ENCODE peak calls at places on chromosomes 1 and 21, in six cellular contexts. One of them, this sample, is unnamed.

GRCh38 chr21:34830386-34831140 is 161.8 kb downstream of the CLIC6 start:
- DNase-seq in mesendoderm: no peak
- DNase-seq in GM12878: no peak
- DNase-seq in neuronal stem cell: no peak
- DNase-seq in kidney: no peak
- DNase-seq in HCT116: no peak
- DNase-seq in this sample: no peak

GRCh38 chr1:31639543-31639942 is 5.1 kb downstream of the PEF1 start:
- DNase-seq in neuronal stem cell: no peak
- DNase-seq in GM12878: no peak
- DNase-seq in kidney: no peak
- DNase-seq in HCT116: no peak
- DNase-seq in mesendoderm: no peak
- DNase-seq in this sample: no peak

GRCh38 chr1:165842363-165843129 is 15.1 kb downstream of the UCK2 start:
- DNase-seq in neuronal stem cell: no peak
- DNase-seq in mesendoderm: peak; percentile 91
- DNase-seq in kidney: no peak
- DNase-seq in GM12878: no peak
- DNase-seq in HCT116: no peak
- DNase-seq in this sample: no peak

GRCh38 chr1:107637101-107637500 is 327.9 kb downstream of the VAV3 start:
- DNase-seq in neuronal stem cell: no peak
- DNase-seq in HCT116: no peak
- DNase-seq in kidney: no peak
- DNase-seq in GM12878: no peak
- DNase-seq in mesendoderm: no peak
- DNase-seq in this sample: no peak

GRCh38 chr1:203268901-203269653 is 36.2 kb upstream of the BTG2 start:
- DNase-seq in kidney: no peak
- DNase-seq in mesendoderm: peak; percentile 87
- DNase-seq in GM12878: no peak
- DNase-seq in neuronal stem cell: peak; percentile 83
- DNase-seq in HCT116: peak; percentile 64
- DNase-seq in this sample: no peak

GRCh38 chr1:240595476-240595875 is 16.5 kb downstream of the GREM2 start:
- DNase-seq in neuronal stem cell: no peak
- DNase-seq in GM12878: no peak
- DNase-seq in kidney: no peak
- DNase-seq in HCT116: no peak
- DNase-seq in mesendoderm: no peak
- DNase-seq in this sample: no peak

GRCh38 chr21:16372546-16372945 is 642.8 kb downstream of the USP25 start:
- DNase-seq in HCT116: no peak
- DNase-seq in neuronal stem cell: no peak
- DNase-seq in kidney: no peak
- DNase-seq in GM12878: no peak
- DNase-seq in mesendoderm: no peak
- DNase-seq in this sample: no peak

GRCh38 chr1:109926662-109927300 is 16.1 kb downstream of the CSF1 start:
- DNase-seq in HCT116: no peak
- DNase-seq in GM12878: no peak
- DNase-seq in mesendoderm: no peak
- DNase-seq in neuronal stem cell: no peak
- DNase-seq in kidney: no peak
- DNase-seq in this sample: no peak

GRCh38 chr1:245721488-245721887 is 566.7 kb downstream of the KIF26B start:
- DNase-seq in mesendoderm: no peak
- DNase-seq in neuronal stem cell: no peak
- DNase-seq in HCT116: no peak
- DNase-seq in kidney: no peak
- DNase-seq in GM12878: no peak
- DNase-seq in this sample: no peak

GRCh38 chr1:57824535-57824934 is 400.7 kb upstream of the DAB1 start:
- DNase-seq in GM12878: no peak
- DNase-seq in kidney: no peak
- DNase-seq in mesendoderm: no peak
- DNase-seq in neuronal stem cell: no peak
- DNase-seq in HCT116: no peak
- DNase-seq in this sample: no peak

GRCh38 chr21:37531402-37532042 is 164.9 kb downstream of the DYRK1A start:
- DNase-seq in GM12878: no peak
- DNase-seq in mesendoderm: no peak
- DNase-seq in neuronal stem cell: no peak
- DNase-seq in kidney: peak; percentile 79
- DNase-seq in HCT116: no peak
- DNase-seq in this sample: no peak

GRCh38 chr1:113325039-113325438 is 65.3 kb upstream of the MAGI3 start:
- DNase-seq in neuronal stem cell: no peak
- DNase-seq in kidney: no peak
- DNase-seq in mesendoderm: peak; percentile 29
- DNase-seq in HCT116: peak; percentile 56
- DNase-seq in GM12878: no peak
- DNase-seq in this sample: no peak

GRCh38 chr21:44697811-44698734 is 1.1 kb downstream of the KRTAP10-12 start:
- DNase-seq in HCT116: no peak
- DNase-seq in mesendoderm: peak; percentile 87
- DNase-seq in kidney: peak; percentile 74
- DNase-seq in GM12878: no peak
- DNase-seq in neuronal stem cell: no peak
- DNase-seq in this sample: no peak

GRCh38 chr1:101993703-101994102 is 3.0 kb downstream of the OLFM3 start:
- DNase-seq in GM12878: no peak
- DNase-seq in mesendoderm: peak; percentile 13
- DNase-seq in neuronal stem cell: no peak
- DNase-seq in HCT116: no peak
- DNase-seq in kidney: no peak
- DNase-seq in this sample: no peak

GRCh38 chr1:214901718-214902117 is 180.8 kb upstream of the KCNK2 start:
- DNase-seq in HCT116: no peak
- DNase-seq in GM12878: no peak
- DNase-seq in kidney: no peak
- DNase-seq in mesendoderm: no peak
- DNase-seq in neuronal stem cell: no peak
- DNase-seq in this sample: peak; percentile 55

GRCh38 chr1:246631426-246631825 is 65.2 kb downstream of the CNST start:
- DNase-seq in GM12878: no peak
- DNase-seq in neuronal stem cell: no peak
- DNase-seq in HCT116: no peak
- DNase-seq in kidney: no peak
- DNase-seq in mesendoderm: no peak
- DNase-seq in this sample: no peak

DNA sequence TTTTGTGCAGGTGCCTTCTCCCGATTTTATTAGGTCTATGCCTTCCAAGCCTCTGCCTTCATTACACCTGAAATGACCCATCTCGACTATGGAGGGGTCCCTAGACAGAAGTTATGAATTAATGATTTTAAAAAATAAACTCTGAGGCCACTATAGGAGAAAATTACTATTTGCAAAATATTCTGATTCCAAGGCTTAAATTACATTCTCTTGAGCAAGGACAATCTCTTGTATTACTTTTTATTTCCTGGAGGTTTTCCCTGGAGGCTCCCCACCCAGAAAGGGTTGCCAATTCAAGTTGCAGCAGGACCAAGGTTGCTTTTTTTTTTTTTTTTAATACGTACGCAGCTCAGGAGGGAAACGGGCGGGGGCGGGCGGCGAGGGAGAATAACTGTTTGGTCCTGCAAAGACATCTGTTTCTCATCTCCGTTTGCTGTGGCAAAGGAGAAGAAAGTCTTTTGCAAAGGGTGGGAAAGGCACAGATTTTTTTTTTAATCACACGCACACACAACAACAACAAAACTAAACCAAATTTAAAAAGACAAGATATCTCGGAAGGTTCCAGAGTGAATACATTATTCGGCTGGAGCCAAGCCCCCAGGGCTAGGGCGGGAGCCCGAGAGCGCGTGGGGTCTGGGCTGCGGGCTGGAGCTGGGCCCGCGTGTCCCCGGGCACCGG is 611 bp upstream of the SERTAD4 start:
- DNase-seq in kidney: no peak
- DNase-seq in neuronal stem cell: no peak
- DNase-seq in mesendoderm: peak; percentile 31
- DNase-seq in HCT116: no peak
- DNase-seq in GM12878: no peak
- DNase-seq in this sample: no peak
- H3K4me3 ChIP-seq in kidney: peak overlapping the region; percentile 43
- H3K4me3 ChIP-seq in neuronal stem cell: peak overlapping the region; percentile 52
- H3K4me3 ChIP-seq in mesendoderm: peak overlapping the region; percentile 35
- H3K4me3 ChIP-seq in HCT116: peak overlapping the region; percentile 57
- H3K4me3 ChIP-seq in GM12878: no peak overlapping the region
- H3K4me3 ChIP-seq in this sample: peak overlapping the region; percentile 66

GRCh38 chr1:169161512-169162194 is 55.2 kb downstream of the ATP1B1 start:
- DNase-seq in mesendoderm: no peak
- DNase-seq in neuronal stem cell: no peak
- DNase-seq in kidney: no peak
- DNase-seq in HCT116: peak; percentile 19
- DNase-seq in GM12878: peak; percentile 34
- DNase-seq in this sample: no peak
- H3K9ac ChIP-seq in mesendoderm: no peak overlapping the region
- H3K9ac ChIP-seq in neuronal stem cell: no peak overlapping the region
- H3K9ac ChIP-seq in kidney: no peak overlapping the region
- H3K9ac ChIP-seq in HCT116: no peak overlapping the region
- H3K9ac ChIP-seq in GM12878: no peak overlapping the region
- H3K9ac ChIP-seq in this sample: no peak overlapping the region

DNA sequence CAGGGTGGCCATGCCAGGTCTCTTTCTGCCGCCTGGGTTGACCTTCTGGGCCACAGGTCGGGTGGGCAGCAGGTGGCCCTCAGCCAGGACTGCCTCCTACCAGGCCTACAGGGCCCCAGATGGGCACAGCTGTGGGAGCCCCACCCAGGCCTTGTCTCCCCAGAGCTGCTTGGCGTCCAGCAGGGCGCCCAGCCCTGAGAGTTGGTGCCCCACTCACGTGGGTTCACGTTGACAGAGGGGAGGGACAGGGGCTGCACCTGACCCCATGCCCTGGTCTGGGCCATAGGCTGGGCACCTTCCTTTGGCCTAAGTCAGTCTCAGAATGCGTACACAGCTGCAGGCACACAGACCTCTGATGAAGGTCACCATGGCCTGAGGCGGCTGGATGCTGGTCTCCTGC is 16.7 kb downstream of the PRDM16 start:
- DNase-seq in mesendoderm: no peak
- DNase-seq in kidney: no peak
- DNase-seq in GM12878: no peak
- DNase-seq in neuronal stem cell: no peak
- DNase-seq in HCT116: no peak
- DNase-seq in this sample: no peak
- H3K4me3 ChIP-seq in mesendoderm: no peak overlapping the region
- H3K4me3 ChIP-seq in kidney: no peak overlapping the region
- H3K4me3 ChIP-seq in GM12878: no peak overlapping the region
- H3K4me3 ChIP-seq in neuronal stem cell: no peak overlapping the region
- H3K4me3 ChIP-seq in HCT116: no peak overlapping the region
- H3K4me3 ChIP-seq in this sample: no peak overlapping the region

GRCh38 chr1:163163861-163164582 is 38.7 kb downstream of the RGS5 start:
- DNase-seq in HCT116: no peak
- DNase-seq in kidney: no peak
- DNase-seq in neuronal stem cell: no peak
- DNase-seq in GM12878: no peak
- DNase-seq in mesendoderm: no peak
- DNase-seq in this sample: no peak

GRCh38 chr1:163165119-163165518 is 37.6 kb downstream of the RGS5 start:
- DNase-seq in HCT116: no peak
- DNase-seq in kidney: no peak
- DNase-seq in GM12878: no peak
- DNase-seq in neuronal stem cell: no peak
- DNase-seq in mesendoderm: no peak
- DNase-seq in this sample: no peak

GRCh38 chr1:163161841-163162240 is 40.9 kb downstream of the RGS5 start:
- DNase-seq in neuronal stem cell: no peak
- DNase-seq in GM12878: no peak
- DNase-seq in kidney: no peak
- DNase-seq in mesendoderm: no peak
- DNase-seq in HCT116: no peak
- DNase-seq in this sample: no peak

GRCh38 chr1:163161337-163161736 is 41.4 kb downstream of the RGS5 start:
- DNase-seq in kidney: no peak
- DNase-seq in mesendoderm: no peak
- DNase-seq in GM12878: no peak
- DNase-seq in HCT116: no peak
- DNase-seq in neuronal stem cell: no peak
- DNase-seq in this sample: no peak

GRCh38 chr1:163162281-163162937 is 40.3 kb downstream of the RGS5 start:
- DNase-seq in mesendoderm: no peak
- DNase-seq in HCT116: no peak
- DNase-seq in neuronal stem cell: no peak
- DNase-seq in GM12878: no peak
- DNase-seq in kidney: no peak
- DNase-seq in this sample: no peak
- H3K9ac ChIP-seq in mesendoderm: no peak overlapping the region
- H3K9ac ChIP-seq in HCT116: no peak overlapping the region
- H3K9ac ChIP-seq in neuronal stem cell: no peak overlapping the region
- H3K9ac ChIP-seq in GM12878: no peak overlapping the region
- H3K9ac ChIP-seq in kidney: no peak overlapping the region
- H3K9ac ChIP-seq in this sample: no peak overlapping the region

GRCh38 chr21:42108941-42109340 is 37.8 kb downstream of the UMODL1 start:
- DNase-seq in HCT116: no peak
- DNase-seq in GM12878: no peak
- DNase-seq in mesendoderm: no peak
- DNase-seq in neuronal stem cell: no peak
- DNase-seq in kidney: peak; percentile 71
- DNase-seq in this sample: no peak
- H3K4me3 ChIP-seq in HCT116: no peak overlapping the region
- H3K4me3 ChIP-seq in GM12878: no peak overlapping the region
- H3K4me3 ChIP-seq in mesendoderm: no peak overlapping the region
- H3K4me3 ChIP-seq in neuronal stem cell: no peak overlapping the region
- H3K4me3 ChIP-seq in kidney: no peak overlapping the region
- H3K4me3 ChIP-seq in this sample: no peak overlapping the region

DNA sequence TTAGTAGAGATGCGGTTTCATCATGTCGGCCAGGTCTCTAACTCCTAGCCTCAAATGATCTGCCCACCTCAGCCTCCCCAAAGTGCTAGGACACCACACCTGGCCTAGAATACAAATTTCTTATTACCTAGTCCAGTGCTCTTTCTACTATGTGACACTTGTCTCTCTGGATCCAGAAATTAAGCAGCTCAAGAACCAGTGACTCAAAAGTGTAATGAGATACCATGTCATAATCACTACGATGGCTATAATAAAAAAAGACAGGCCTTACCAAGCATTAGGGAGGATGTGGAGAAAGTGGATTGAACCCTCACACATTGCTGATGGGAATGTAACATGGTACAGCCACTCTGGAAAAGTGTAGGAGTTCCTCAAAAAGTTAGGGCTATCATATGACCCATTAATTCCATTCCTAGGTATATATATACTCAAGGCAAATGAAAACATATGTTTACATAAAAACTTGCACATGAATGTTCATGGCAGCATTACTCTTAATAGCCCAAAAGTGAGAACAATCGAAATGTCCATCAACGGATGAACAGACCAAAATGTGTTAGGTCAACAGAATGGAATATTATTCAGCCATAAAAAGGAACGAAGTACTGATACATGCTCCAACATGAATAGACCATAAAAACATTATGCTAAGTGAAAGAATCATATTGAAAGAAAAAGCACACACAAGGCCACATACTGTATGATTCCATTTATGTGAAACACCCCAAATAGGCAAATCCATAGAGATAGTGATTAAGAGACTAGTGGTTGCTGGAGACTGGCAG is 8.3 kb downstream of the TEX38 start:
- DNase-seq in HCT116: no peak
- DNase-seq in neuronal stem cell: no peak
- DNase-seq in mesendoderm: no peak
- DNase-seq in kidney: no peak
- DNase-seq in GM12878: no peak
- DNase-seq in this sample: no peak
- H3K9ac ChIP-seq in HCT116: no peak overlapping the region
- H3K9ac ChIP-seq in neuronal stem cell: no peak overlapping the region
- H3K9ac ChIP-seq in mesendoderm: no peak overlapping the region
- H3K9ac ChIP-seq in kidney: no peak overlapping the region
- H3K9ac ChIP-seq in GM12878: no peak overlapping the region
- H3K9ac ChIP-seq in this sample: no peak overlapping the region

This sample was measured in keratinocyte.